ENCODE peak calls at places on chromosomes 4 and X, in eight cellular contexts. Y is naive thymus-derived CD4-positive, alpha-beta T cell; F is GM23338; V is brain microvascular endothelial cell; H is tibial nerve; X is GM23248; M is neuronal stem cell; K is left ventricle myocardium inferior. O is an unnamed sample.

GRCh38 chr4:58776627-58777026 is 1666.4 kb upstream of the IGFBP7 start:
- DNase-seq in V (peak), H (no peak), M (no peak), X (no peak), Y (no peak), K (no peak), F (no peak), O (no peak)

GRCh38 chr4:148373093-148373492 is 69.1 kb downstream of the NR3C2 start:
- DNase-seq in H (no peak), X (no peak), Y (no peak), V (no peak), K (no peak), F (no peak), M (no peak), O (no peak)

GRCh38 chrX:68411729-68412128 is 21.6 kb downstream of the OPHN1 start:
- DNase-seq in X (no peak), K (no peak), F (no peak), M (no peak), H (no peak), Y (no peak), V (no peak), O (no peak)

GRCh38 chr4:165537028-165537648 is 158.3 kb downstream of the CPE start:
- DNase-seq in Y (peak), H (peak), K (no peak), F (peak), M (peak), X (peak), V (peak), O (no peak)

GRCh38 chr4:150664935-150665334 is 83.0 kb downstream of the MAB21L2 start:
- DNase-seq in K (no peak), H (no peak), M (no peak), Y (no peak), X (peak), V (peak), F (no peak), O (no peak)

GRCh38 chrX:39504850-39505259 is 592.9 kb downstream of the BCOR start:
- DNase-seq in K (no peak), V (no peak), X (no peak), Y (no peak), M (no peak), F (no peak), H (no peak), O (no peak)

GRCh38 chr4:1225272-1226166 is 23.4 kb downstream of the CTBP1 start:
- DNase-seq in V (no peak), K (no peak), F (no peak), X (no peak), H (no peak), M (no peak), Y (no peak), O (no peak)

GRCh38 chrX:76434103-76434741 is 6.7 kb downstream of the MAGEE1 start:
- DNase-seq in F (no peak), H (no peak), X (no peak), M (no peak), Y (no peak), K (no peak), V (no peak), O (no peak)

GRCh38 chr4:55087930-55088293 is 37.5 kb downstream of the KDR start:
- DNase-seq in F (no peak), K (no peak), V (no peak), X (no peak), Y (no peak), M (no peak), H (no peak), O (no peak)

GRCh38 chr4:137393043-137393442 is 139.3 kb downstream of the PCDH18 start:
- DNase-seq in F (no peak), Y (no peak), M (peak), V (peak), X (no peak), H (peak), K (peak), O (no peak)

GRCh38 chrX:79263550-79263949 is 103.6 kb downstream of the ITM2A start:
- DNase-seq in V (no peak), X (no peak), Y (no peak), K (no peak), H (no peak), F (no peak), M (no peak), O (no peak)

GRCh38 chrX:109681475-109682081 is 51.5 kb downstream of the ACSL4 start:
- DNase-seq in Y (no peak), X (no peak), H (no peak), V (no peak), K (no peak), F (no peak), M (no peak), O (no peak)

GRCh38 chrX:12237131-12237530 is 98.9 kb downstream of the FRMPD4 start:
- DNase-seq in H (no peak), M (no peak), F (no peak), V (no peak), X (no peak), K (no peak), Y (no peak), O (no peak)

GRCh38 chr4:23242962-23243361 is 550.2 kb downstream of the GBA3 start:
- DNase-seq in K (no peak), M (no peak), X (no peak), V (no peak), H (no peak), F (no peak), Y (no peak), O (no peak)

GRCh38 chr4:16862688-16863087 is 35.8 kb downstream of the LDB2 start:
- DNase-seq in K (no peak), V (no peak), F (no peak), M (no peak), Y (no peak), H (no peak), X (no peak), O (no peak)

GRCh38 chr4:67054901-67055300 is 490.4 kb downstream of the CENPC start:
- DNase-seq in F (no peak), X (no peak), K (no peak), V (no peak), M (no peak), H (no peak), Y (no peak), O (no peak)

GRCh38 chr4:139595989-139596679 is 40.1 kb upstream of the SETD7 start:
- DNase-seq in K (no peak), M (no peak), Y (no peak), H (peak), V (peak), F (no peak), X (peak), O (no peak)

GRCh38 chr4:149409186-149410056 is 406.2 kb downstream of the IQCM start:
- DNase-seq in X (peak), H (no peak), M (no peak), K (peak), V (peak), Y (no peak), F (no peak), O (no peak)

GRCh38 chr4:39900966-39901365 is 76.7 kb downstream of the PDS5A start:
- DNase-seq in X (peak), M (no peak), H (no peak), Y (no peak), F (no peak), V (no peak), K (no peak), O (no peak)

DNA sequence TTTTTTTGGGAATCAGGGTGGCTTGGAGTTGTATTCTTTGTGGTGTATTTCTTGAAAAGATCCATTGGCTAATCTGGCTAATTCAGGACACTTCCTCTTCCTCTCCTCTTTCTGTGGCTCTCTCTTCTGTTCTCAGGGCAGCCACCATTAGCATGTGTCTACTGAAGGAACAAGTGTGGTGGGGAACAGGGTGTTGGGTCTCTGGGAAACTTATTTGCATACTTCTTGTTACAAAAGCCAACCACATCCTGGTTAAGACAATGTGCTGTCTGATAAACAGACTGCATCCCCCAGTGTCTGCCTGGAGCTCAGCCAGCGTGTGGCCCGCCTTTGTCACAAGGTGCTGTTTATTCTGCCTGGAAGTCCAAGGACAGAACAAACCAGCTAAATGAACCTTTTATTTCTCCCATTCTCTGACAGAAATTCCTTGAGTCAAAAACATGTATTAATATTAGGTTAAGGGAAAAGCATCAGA is 203.4 kb downstream of the SPRY1 start:
- DNase-seq in K (peak), V (peak), H (peak), X (peak), Y (peak), M (peak), F (peak), O (peak)
- H3K27ac ChIP-seq in K (peak), V (no peak), H (no peak), X (no peak), Y (no peak), M (no peak), F (peak), O (no peak)

GRCh38 chr4:6076391-6076790 is 58.2 kb upstream of the C4orf50 start:
- DNase-seq in K (no peak), M (no peak), F (peak), X (no peak), V (no peak), Y (no peak), H (no peak), O (no peak)

GRCh38 chr4:6071959-6072720 is 53.9 kb upstream of the C4orf50 start:
- DNase-seq in M (no peak), X (peak), V (no peak), H (no peak), F (no peak), K (peak), Y (no peak), O (no peak)

GRCh38 chr4:6074723-6075122 is 56.5 kb upstream of the C4orf50 start:
- DNase-seq in M (no peak), V (no peak), X (no peak), F (no peak), H (no peak), K (no peak), Y (no peak), O (no peak)

GRCh38 chr4:6069845-6070709 is 51.8 kb upstream of the C4orf50 start:
- DNase-seq in K (no peak), V (no peak), X (no peak), F (no peak), Y (no peak), H (no peak), M (no peak), O (no peak)

DNA sequence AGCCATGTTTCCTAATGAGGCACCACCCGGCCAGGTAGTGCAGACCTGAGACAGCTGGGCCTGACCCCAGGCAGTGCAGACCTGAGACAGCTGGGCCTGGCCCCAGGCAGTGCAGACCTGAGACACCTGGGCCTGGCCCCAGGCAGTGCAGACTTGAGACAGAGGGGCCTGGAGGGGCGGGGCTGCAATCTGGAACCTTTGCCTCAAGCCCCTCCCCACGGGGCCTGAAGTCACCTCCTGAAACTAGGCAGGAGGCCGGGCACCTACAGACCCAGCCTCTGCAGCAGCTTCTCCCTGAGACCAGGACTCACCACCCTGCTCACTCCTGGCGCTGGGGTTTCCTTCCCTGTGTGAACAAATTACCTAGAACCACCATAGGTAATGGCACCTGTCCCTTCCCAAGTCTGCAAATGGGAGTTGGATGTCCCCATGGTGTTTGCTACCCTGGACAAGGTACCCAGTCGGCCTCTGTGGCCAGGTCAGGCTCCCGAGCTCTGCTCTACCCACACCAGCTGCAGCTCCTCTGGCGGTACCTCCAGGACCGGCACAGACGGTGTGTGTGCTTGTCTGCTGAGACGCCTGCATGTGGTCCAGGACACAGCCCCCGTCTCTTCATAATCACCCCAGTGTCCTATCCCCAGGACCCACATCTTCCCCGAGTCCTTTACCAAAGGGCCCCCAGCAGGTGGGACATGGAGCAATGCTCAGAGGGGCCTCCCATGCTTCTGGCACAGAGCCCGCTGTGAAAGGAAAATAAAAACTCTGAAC is 53.1 kb upstream of the C4orf50 start:
- DNase-seq in F (peak), X (no peak), M (no peak), V (no peak), K (no peak), Y (no peak), H (no peak), O (no peak)
- H3K27ac ChIP-seq in F (no peak), X (no peak), M (no peak), V (no peak), K (no peak), Y (no peak), H (no peak), O (no peak)

DNA sequence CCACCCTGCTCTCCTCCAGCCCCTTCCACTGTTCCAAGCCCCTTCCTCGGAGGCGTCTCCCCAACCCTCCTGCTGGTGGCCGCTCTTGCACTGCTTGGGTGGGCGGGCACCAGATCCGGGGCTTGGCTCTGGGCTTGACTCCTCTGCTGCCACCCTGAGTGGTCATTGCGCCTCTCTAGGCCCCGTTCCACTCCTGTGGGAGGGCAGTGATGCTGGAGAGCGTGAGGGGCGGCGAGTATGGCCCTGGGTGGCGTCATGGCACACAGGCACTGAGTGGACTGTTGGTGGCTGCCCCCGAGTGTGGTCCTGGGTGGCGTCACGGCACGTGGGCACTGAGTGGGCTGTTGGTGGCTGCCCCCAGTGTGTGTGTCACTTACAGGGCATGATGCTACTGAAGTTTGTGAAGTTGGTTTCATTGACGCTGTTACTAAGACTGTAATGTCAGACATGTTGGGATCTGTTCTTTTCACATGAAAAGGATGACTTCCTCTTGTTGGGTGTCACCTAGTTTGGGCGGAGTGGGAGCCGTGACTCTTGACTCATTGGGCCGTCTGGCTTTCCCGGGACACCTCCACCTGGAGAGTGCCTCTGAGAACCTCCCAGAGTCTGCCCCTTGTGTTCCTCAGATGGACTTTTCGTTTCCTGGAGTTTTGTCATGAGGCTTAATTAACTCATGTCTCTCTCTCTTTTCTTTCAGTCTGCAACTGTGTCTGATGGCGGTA is 55.9 kb upstream of the HGFAC start:
- DNase-seq in V (no peak), M (no peak), H (no peak), Y (no peak), K (no peak), X (no peak), F (no peak), O (no peak)
- H3K27ac ChIP-seq in V (no peak), M (no peak), H (no peak), Y (no peak), K (peak), X (no peak), F (peak), O (no peak)

DNA sequence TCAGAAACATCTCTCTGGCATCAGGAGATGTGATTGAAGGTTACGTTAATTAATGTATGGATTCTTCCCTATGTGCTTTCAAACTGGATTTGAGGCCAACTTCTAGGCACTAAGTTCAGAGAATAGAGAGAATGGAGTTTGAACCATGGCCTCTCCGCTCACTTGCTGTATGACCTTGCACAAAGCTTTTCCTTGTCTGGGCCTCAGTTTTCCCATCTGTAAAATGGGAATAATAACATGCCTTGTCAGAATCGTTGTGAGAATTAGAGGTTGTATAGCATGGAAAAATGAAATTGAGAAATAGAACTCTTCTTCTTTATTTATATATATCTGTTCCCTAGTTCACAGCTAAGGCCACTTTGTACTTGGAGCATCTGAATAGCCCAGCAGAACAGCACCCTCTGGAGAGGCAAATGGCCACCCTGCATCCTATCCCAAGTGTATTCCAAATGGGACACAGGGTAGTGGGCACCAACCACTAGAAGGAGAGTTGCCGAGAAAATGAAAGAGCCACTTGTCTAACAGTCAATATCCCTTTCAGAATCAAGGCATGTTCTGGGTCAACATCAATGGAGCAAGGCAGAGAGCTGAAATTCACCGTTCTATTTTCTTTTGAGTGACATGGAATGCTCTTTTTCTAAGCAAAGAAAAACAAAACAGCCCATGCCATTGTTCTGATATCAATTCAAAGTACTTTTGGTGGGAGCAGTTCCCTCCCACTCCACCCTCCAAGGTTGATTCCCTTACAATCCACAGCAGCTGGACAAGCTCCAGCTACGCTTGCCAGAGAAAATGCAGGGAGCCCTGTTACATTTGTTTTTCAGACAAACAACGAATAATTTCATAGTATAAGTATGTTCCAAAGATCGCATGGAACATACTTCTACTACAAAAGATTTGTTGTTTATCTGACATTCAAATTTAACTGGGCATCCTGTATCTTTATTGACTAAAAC is 23.3 kb upstream of the MTM1 start:
- DNase-seq in X (no peak), M (no peak), Y (no peak), V (no peak), F (no peak), K (no peak), H (no peak), O (no peak)
- H3K27ac ChIP-seq in X (no peak), M (no peak), Y (no peak), V (no peak), F (no peak), K (peak), H (no peak), O (no peak)

DNA sequence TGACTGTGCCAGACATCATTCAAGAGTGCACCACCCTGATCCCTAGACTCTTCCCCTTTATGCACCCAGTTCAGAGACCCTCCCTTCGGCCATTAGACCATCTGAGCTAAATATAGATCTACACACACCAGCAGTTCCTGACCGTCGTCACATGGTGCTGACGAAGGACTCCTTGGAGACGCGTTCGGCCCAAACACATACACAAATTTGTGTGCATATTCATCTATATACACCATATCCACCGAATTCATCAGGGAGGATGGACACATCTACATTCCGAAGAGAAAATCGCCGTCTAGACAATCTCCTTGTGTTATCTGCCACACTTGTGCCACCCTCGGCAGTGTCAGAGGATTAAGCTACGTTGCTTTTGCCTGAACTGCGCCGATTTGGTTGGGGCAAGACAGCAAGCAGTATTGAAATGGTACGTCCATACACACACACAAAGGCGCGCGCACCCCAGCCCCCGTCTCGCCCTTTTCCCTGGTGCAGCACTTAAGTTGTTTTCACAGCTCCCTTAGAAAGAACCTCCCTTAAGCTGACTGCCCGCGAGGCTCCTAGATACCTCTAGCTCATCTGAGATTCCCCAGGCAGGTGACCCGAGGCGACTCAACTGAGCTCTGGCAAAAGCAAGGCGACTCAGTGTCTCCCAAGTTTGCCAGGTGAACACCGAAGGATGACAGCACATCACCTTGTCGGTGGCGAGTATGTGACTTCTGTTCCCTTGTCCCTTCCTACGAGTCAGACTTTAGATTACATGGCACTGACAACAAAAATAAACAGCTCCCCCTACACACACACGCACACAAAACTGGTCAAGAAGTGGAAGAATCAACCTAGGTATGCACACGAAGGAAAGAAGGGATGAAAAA is 1.0 kb downstream of the RASGEF1B start:
- DNase-seq in F (peak), X (peak), V (peak), Y (peak), M (no peak), H (peak), K (peak), O (no peak)
- H3K27ac ChIP-seq in F (no peak), X (no peak), V (no peak), Y (peak), M (no peak), H (peak), K (peak), O (peak)

DNA sequence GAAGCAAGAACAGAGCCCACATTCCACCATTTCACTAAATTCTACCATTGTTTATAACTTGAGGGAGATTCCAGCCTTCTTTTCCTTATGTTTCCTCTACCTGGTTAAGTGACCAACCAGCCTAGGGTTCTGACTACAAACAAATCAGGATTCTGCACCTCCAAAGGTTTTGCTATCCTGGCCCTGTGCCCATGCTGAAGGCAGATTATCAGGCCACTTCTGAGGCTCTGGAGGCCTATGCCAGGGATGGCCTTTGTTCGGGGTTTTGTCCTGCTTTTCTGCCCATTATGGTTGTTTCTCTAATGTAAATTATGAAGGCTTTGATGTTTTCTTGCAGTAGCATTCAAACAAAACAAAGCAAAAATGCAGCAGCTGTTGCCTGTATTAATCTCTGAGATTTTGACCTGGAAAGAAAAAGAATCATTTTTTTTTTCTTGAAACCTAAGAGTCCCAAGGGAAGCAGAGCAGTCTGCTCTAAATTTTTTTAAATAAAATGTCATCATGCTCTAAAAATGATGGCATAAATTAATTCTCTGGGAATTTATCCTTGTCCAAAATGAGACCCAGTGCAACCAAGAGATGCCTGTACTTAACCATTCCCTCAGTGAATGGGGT is 55.6 kb downstream of the RNF150 start:
- DNase-seq in M (no peak), X (no peak), H (no peak), Y (no peak), F (peak), K (peak), V (no peak), O (no peak)
- H3K27ac ChIP-seq in M (no peak), X (no peak), H (no peak), Y (no peak), F (no peak), K (peak), V (no peak), O (no peak)

O was measured in effector memory CD4-positive, alpha-beta T cell.